ENCODE peak calls at places on chromosomes 6 and 20, in six cellular contexts. One of them, this sample, is unnamed.

GRCh38 chr6:18121580-18122127 is 823 bp downstream of the NHLRC1 start:
- DNase-seq in GM12892: no peak
- DNase-seq in SK-N-SH: no peak
- DNase-seq in GM12878: no peak
- DNase-seq in K562: no peak
- DNase-seq in HepG2: peak
- DNase-seq in this sample: no peak

GRCh38 chr6:170429457-170429856 is 122.9 kb downstream of the FAM120B start:
- DNase-seq in GM12892: no peak
- DNase-seq in SK-N-SH: no peak
- DNase-seq in GM12878: no peak
- DNase-seq in K562: peak
- DNase-seq in HepG2: peak
- DNase-seq in this sample: no peak

GRCh38 chr6:106728296-106728870 is 99.0 kb downstream of the QRSL1 start:
- DNase-seq in GM12892: no peak
- DNase-seq in SK-N-SH: no peak
- DNase-seq in GM12878: no peak
- DNase-seq in K562: no peak
- DNase-seq in HepG2: no peak
- DNase-seq in this sample: no peak

GRCh38 chr20:49999329-49999728 is 16.5 kb downstream of the SNAI1 start:
- DNase-seq in GM12892: no peak
- DNase-seq in SK-N-SH: no peak
- DNase-seq in GM12878: peak
- DNase-seq in K562: no peak
- DNase-seq in HepG2: no peak
- DNase-seq in this sample: no peak

GRCh38 chr20:64083380-64084208 is 604 bp downstream of the LKAAEAR1 start:
- DNase-seq in GM12892: no peak
- DNase-seq in SK-N-SH: peak
- DNase-seq in GM12878: no peak
- DNase-seq in K562: peak
- DNase-seq in HepG2: peak
- DNase-seq in this sample: no peak

GRCh38 chr6:89117285-89118108 is at the start of gene SRSF12:
- DNase-seq in GM12892: peak
- DNase-seq in SK-N-SH: peak
- DNase-seq in GM12878: no peak
- DNase-seq in K562: no peak
- DNase-seq in HepG2: no peak
- DNase-seq in this sample: peak

GRCh38 chr6:168368971-168369370 is 49.4 kb upstream of the DACT2 start:
- DNase-seq in GM12892: no peak
- DNase-seq in SK-N-SH: no peak
- DNase-seq in GM12878: no peak
- DNase-seq in K562: no peak
- DNase-seq in HepG2: no peak
- DNase-seq in this sample: no peak

GRCh38 chr6:83707829-83708545 is 914 bp downstream of the SNAP91 start:
- DNase-seq in GM12892: no peak
- DNase-seq in SK-N-SH: peak
- DNase-seq in GM12878: no peak
- DNase-seq in K562: no peak
- DNase-seq in HepG2: no peak
- DNase-seq in this sample: peak

GRCh38 chr6:91562955-91563354 is 976.1 kb upstream of the MAP3K7 start:
- DNase-seq in GM12892: no peak
- DNase-seq in SK-N-SH: no peak
- DNase-seq in GM12878: no peak
- DNase-seq in K562: no peak
- DNase-seq in HepG2: no peak
- DNase-seq in this sample: no peak

GRCh38 chr20:57480444-57481152 is 44.3 kb downstream of the CTCFL start:
- DNase-seq in GM12892: peak
- DNase-seq in SK-N-SH: no peak
- DNase-seq in GM12878: peak
- DNase-seq in K562: no peak
- DNase-seq in HepG2: no peak
- DNase-seq in this sample: peak

GRCh38 chr20:51532577-51533191 is 9.8 kb downstream of the NFATC2 start:
- DNase-seq in GM12892: no peak
- DNase-seq in SK-N-SH: no peak
- DNase-seq in GM12878: no peak
- DNase-seq in K562: no peak
- DNase-seq in HepG2: no peak
- DNase-seq in this sample: no peak

GRCh38 chr20:48467622-48468021 is 360.2 kb downstream of the PREX1 start:
- DNase-seq in GM12892: no peak
- DNase-seq in SK-N-SH: no peak
- DNase-seq in GM12878: no peak
- DNase-seq in K562: peak
- DNase-seq in HepG2: no peak
- DNase-seq in this sample: no peak

GRCh38 chr20:50982372-50982771 is 23.8 kb downstream of the MOCS3 start:
- DNase-seq in GM12892: no peak
- DNase-seq in SK-N-SH: no peak
- DNase-seq in GM12878: no peak
- DNase-seq in K562: no peak
- DNase-seq in HepG2: peak
- DNase-seq in this sample: no peak

GRCh38 chr20:48181536-48181935 is 396.3 kb upstream of the SULF2 start:
- DNase-seq in GM12892: no peak
- DNase-seq in SK-N-SH: no peak
- DNase-seq in GM12878: no peak
- DNase-seq in K562: peak
- DNase-seq in HepG2: no peak
- DNase-seq in this sample: no peak

GRCh38 chr20:50267041-50267865 is 76.6 kb downstream of the CEBPB start:
- DNase-seq in GM12892: no peak
- DNase-seq in SK-N-SH: no peak
- DNase-seq in GM12878: no peak
- DNase-seq in K562: peak
- DNase-seq in HepG2: peak
- DNase-seq in this sample: no peak

GRCh38 chr20:36493013-36493800 is 48.1 kb upstream of the MYL9 start:
- DNase-seq in GM12892: no peak
- DNase-seq in SK-N-SH: peak
- DNase-seq in GM12878: no peak
- DNase-seq in K562: peak
- DNase-seq in HepG2: no peak
- DNase-seq in this sample: no peak

GRCh38 chr6:12356983-12357972 is 67.1 kb downstream of the EDN1 start:
- DNase-seq in GM12892: no peak
- DNase-seq in SK-N-SH: no peak
- DNase-seq in GM12878: peak
- DNase-seq in K562: no peak
- DNase-seq in HepG2: no peak
- DNase-seq in this sample: peak
- TF ChIP-seq TAF1 in GM12892: no peak
- TF ChIP-seq TAF1 in SK-N-SH: no peak
- TF ChIP-seq TAF1 in GM12878: no peak
- TF ChIP-seq TAF1 in K562: no peak
- TF ChIP-seq TAF1 in HepG2: no peak
- TF ChIP-seq TAF1 in this sample: no peak

DNA sequence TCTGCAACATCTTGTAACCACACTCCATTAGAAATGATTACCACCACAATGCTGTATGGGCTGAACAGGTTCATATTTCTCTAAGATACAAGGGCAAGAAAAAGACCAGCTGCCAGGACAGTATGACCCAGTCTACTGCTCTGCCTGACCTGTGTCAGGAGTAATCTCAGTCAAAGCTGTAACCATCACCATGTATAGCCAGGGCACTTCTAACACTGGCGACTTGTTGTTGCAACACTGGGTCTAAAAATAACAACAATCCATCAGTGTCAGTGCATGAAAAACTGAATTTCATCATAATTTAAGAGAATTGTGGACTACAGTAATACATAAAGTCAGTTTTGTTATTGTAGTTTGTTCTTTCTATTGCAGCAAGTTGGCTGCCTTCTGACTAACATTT is 738.6 kb upstream of the ADGRB3 start:
- DNase-seq in GM12892: no peak
- DNase-seq in SK-N-SH: no peak
- DNase-seq in GM12878: no peak
- DNase-seq in K562: no peak
- DNase-seq in HepG2: no peak
- DNase-seq in this sample: no peak
- TF ChIP-seq TAF1 in GM12892: no peak
- TF ChIP-seq TAF1 in SK-N-SH: no peak
- TF ChIP-seq TAF1 in GM12878: no peak
- TF ChIP-seq TAF1 in K562: no peak
- TF ChIP-seq TAF1 in HepG2: no peak
- TF ChIP-seq TAF1 in this sample: no peak

GRCh38 chr20:9617062-9617461 is 102.7 kb downstream of the LAMP5 start:
- DNase-seq in GM12892: no peak
- DNase-seq in SK-N-SH: peak
- DNase-seq in GM12878: no peak
- DNase-seq in K562: peak
- DNase-seq in HepG2: peak
- DNase-seq in this sample: no peak
- TF ChIP-seq TAF1 in GM12892: no peak
- TF ChIP-seq TAF1 in SK-N-SH: no peak
- TF ChIP-seq TAF1 in GM12878: no peak
- TF ChIP-seq TAF1 in K562: no peak
- TF ChIP-seq TAF1 in HepG2: no peak
- TF ChIP-seq TAF1 in this sample: no peak

DNA sequence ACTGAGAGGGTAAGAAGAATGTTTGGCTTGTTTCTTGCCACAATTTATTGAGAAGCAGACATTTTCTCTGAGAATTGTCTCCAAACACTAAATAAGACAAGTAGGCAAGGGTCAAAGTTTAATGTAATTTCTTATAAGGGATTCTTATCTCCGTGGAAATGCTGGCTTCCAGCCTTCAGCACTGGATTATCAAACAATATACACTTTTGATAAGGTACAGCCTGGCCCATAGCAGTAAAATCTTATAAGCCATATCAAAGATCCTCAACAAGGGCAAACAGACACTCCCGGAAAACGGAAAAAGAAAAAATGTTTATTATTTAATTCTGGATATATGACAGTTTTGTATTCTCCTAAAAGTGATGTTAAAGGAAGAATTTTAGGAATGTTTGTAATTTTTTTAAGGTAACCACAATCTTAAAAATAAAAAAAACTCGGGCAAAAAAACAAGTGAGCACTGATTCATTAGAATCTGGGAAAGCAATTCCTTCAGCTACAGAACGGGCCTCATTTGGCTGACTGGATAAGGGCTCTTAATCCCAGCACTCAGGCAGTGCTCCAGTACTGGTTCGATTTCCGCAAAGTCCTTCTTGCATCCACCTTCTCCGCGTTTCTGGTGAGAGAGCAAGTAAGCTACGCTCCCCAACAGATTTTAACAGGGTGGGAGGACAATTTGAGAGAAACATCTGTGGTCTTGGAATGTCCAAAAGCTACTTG is 18.4 kb upstream of the ZSCAN9 start:
- DNase-seq in GM12892: no peak
- DNase-seq in SK-N-SH: no peak
- DNase-seq in GM12878: no peak
- DNase-seq in K562: no peak
- DNase-seq in HepG2: no peak
- DNase-seq in this sample: no peak
- TF ChIP-seq TAF1 in GM12892: no peak
- TF ChIP-seq TAF1 in SK-N-SH: no peak
- TF ChIP-seq TAF1 in GM12878: no peak
- TF ChIP-seq TAF1 in K562: no peak
- TF ChIP-seq TAF1 in HepG2: no peak
- TF ChIP-seq TAF1 in this sample: no peak

GRCh38 chr6:13729891-13730290 is 18.3 kb upstream of the RANBP9 start:
- DNase-seq in GM12892: no peak
- DNase-seq in SK-N-SH: no peak
- DNase-seq in GM12878: no peak
- DNase-seq in K562: no peak
- DNase-seq in HepG2: no peak
- DNase-seq in this sample: no peak
- TF ChIP-seq TAF1 in GM12892: no peak
- TF ChIP-seq TAF1 in SK-N-SH: no peak
- TF ChIP-seq TAF1 in GM12878: no peak
- TF ChIP-seq TAF1 in K562: no peak
- TF ChIP-seq TAF1 in HepG2: no peak
- TF ChIP-seq TAF1 in this sample: no peak